ENCODE peak calls at places on chromosomes 5 and 9, in four cellular contexts. D is prostate gland, S is Panc1, A is HCT116. W is an unnamed sample.

GRCh38 chr5:38151878-38152277 is 106.5 kb upstream of the EGFLAM start:
- DNase-seq in S (no peak), D (no peak), A (no peak), W (no peak)

GRCh38 chr5:102218159-102218558 is 77.9 kb downstream of the SLCO4C1 start:
- DNase-seq in A (no peak), S (no peak), D (no peak), W (no peak)

GRCh38 chr5:21773456-21773855 is 1079.7 kb downstream of the CDH12 start:
- DNase-seq in D (no peak), A (no peak), S (no peak), W (no peak)

GRCh38 chr9:35729101-35729500 is 2.9 kb downstream of the TLN1 start:
- DNase-seq in A (no peak), D (no peak), S (no peak), W (no peak)

GRCh38 chr5:121967187-121967586 is 5.4 kb downstream of the SRFBP1 start:
- DNase-seq in A (no peak), D (no peak), S (no peak), W (no peak)

GRCh38 chr9:124758061-124758460 is 13.1 kb downstream of the NR6A1 start:
- DNase-seq in S (no peak), A (no peak), D (no peak), W (no peak)

GRCh38 chr5:32865475-32865874 is 154.4 kb downstream of the NPR3 start:
- DNase-seq in D (no peak), A (no peak), S (no peak), W (no peak)

GRCh38 chr9:76688471-76689238 is 75.6 kb upstream of the PCA3 start:
- DNase-seq in D (no peak), S (no peak), A (no peak), W (no peak)

GRCh38 chr5:125408582-125409069 is 662.2 kb upstream of the ZNF608 start:
- DNase-seq in D (no peak), A (peak; percentile 27), S (no peak), W (no peak)

GRCh38 chr9:136742640-136743391 is at the start of gene LCN10:
- DNase-seq in D (no peak), A (no peak), S (no peak), W (no peak)

GRCh38 chr5:124511791-124512190 is 234.6 kb downstream of the ZNF608 start:
- DNase-seq in D (no peak), A (no peak), S (no peak), W (no peak)

GRCh38 chr9:114376586-114376985 is 11.2 kb downstream of the AKNA start:
- DNase-seq in S (no peak), A (no peak), D (no peak), W (no peak)

GRCh38 chr9:7785813-7786212 is 13.8 kb downstream of the DMAC1 start:
- DNase-seq in D (no peak), S (no peak), A (no peak), W (no peak)

GRCh38 chr5:146948666-146949065 is 70.1 kb upstream of the PPP2R2B start:
- DNase-seq in A (no peak), S (no peak), D (no peak), W (no peak)

GRCh38 chr5:81749562-81750307 is 1.2 kb downstream of the SSBP2 start:
- DNase-seq in A (no peak), S (no peak), D (peak; percentile 33), W (peak; percentile 52)

GRCh38 chr5:156367602-156368001 is 40.6 kb downstream of the SGCD start:
- DNase-seq in A (no peak), D (no peak), S (no peak), W (no peak)

GRCh38 chr5:119312403-119312802 is 43.4 kb upstream of the TNFAIP8 start:
- DNase-seq in A (no peak), S (no peak), D (no peak), W (no peak)
- TF ChIP-seq CTCF in A (no peak), S (no peak), D (no peak), W (no peak)

GRCh38 chr5:139700711-139701693 is 52.9 kb downstream of the CXXC5 start:
- DNase-seq in S (no peak), D (no peak), A (no peak), W (no peak)
- TF ChIP-seq POLR2AphosphoS5 in S (no peak), D (no peak), A (no peak), W (no peak)

DNA sequence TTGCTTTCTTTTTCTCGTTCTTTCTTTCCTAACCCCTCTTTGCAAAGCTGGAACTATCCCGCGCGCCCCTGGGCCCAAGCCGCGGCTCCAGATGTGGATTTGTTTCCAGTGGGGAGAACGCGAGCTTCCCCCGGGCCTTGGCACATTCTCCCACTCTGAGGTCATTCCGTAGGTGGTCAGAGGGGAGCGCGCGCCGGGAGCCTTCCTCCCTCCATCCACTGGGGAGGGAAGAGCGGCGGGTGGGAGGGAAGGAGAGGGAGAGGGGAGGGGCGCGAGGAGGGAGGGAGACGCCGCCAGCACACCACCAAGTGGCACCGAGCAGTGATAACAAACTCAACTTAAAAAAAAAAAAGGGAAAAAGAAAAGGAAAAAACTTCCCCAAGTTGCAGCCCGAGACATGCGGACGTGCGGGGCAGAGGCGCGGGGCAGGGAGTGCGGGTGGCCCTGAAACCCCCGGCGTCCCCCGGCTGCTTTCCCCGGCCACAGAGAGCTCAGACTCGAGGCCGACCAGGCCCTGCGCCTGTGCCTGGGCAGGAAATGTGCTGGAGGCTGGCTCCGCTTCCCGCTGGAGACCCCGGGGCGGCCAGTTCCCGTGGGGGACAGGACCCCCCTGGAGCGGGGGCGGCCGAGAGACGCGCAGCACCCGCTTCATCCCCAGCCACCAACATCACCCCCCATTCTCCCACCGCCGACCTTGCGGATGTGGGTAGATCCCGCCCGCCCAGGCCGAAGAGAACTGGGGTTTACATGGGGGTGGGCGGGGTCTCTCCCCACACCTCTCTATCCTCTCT is 3.1 kb downstream of the IER5L start:
- DNase-seq in D (peak; percentile 70), A (peak; percentile 65), S (no peak), W (peak; percentile 82)
- TF ChIP-seq CTCF in D (no peak), A (no peak), S (no peak), W (peak; percentile 16)

GRCh38 chr9:37507586-37508134 is 21.9 kb downstream of the POLR1E start:
- DNase-seq in D (no peak), A (no peak), S (no peak), W (no peak)

GRCh38 chr9:37508135-37508833 is 22.5 kb downstream of the POLR1E start:
- DNase-seq in S (no peak), A (no peak), D (no peak), W (no peak)

GRCh38 chr9:37511006-37511714 is 25.4 kb downstream of the POLR1E start:
- DNase-seq in D (no peak), A (peak; percentile 13), S (no peak), W (no peak)

GRCh38 chr9:37509536-37509935 is 23.8 kb downstream of the POLR1E start:
- DNase-seq in S (no peak), A (no peak), D (no peak), W (no peak)

DNA sequence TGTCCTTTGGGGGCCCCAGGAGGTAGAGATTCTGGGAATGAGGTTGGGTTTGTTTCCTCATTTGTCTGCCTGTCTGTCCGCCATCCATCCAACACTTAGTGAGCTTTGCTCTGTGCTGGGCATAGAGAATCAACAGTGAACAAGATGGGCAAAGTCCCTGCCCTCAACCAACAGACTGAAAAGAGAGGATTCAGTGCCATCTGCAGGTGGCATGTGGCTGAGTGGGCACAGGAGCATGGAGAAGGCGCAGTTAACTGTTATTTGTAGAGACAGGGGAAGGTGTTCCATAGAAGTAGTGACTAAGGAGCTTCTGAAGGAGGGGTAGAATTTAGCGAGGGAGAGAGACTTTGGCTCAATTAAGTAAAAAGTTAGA is 23.1 kb downstream of the POLR1E start:
- DNase-seq in A (no peak), S (no peak), D (no peak), W (no peak)
- TF ChIP-seq POLR2AphosphoS5 in A (no peak), S (no peak), D (no peak), W (no peak)

W was measured in breast epithelium.